ENCODE peak calls at places on chromosomes 5 and 9, in six cellular contexts. A is HCT116, I is PC-3, P is neural progenitor cell, R is MM.1S, Q is GM23248. L is an unnamed sample.

GRCh38 chr5:138303365-138303764 is 28.2 kb downstream of the CDC25C start:
- DNase-seq in P (no peak), R (no peak), A (no peak), I (peak; percentile 6), Q (peak; percentile 26), L (no peak)

GRCh38 chr9:135007601-135008000 is 79.9 kb upstream of the OLFM1 start:
- DNase-seq in I (no peak), R (no peak), P (no peak), Q (no peak), A (no peak), L (no peak)

GRCh38 chr9:15725953-15726352 is 173.1 kb downstream of the CCDC171 start:
- DNase-seq in Q (peak; percentile 53), P (no peak), I (peak; percentile 8), R (no peak), A (no peak), L (no peak)

GRCh38 chr9:792331-793260 is 48.9 kb upstream of the DMRT1 start:
- DNase-seq in R (no peak), Q (no peak), A (no peak), I (no peak), P (no peak), L (no peak)

GRCh38 chr5:74357827-74358226 is 282.7 kb downstream of the ENC1 start:
- DNase-seq in R (no peak), A (no peak), Q (no peak), P (no peak), I (no peak), L (no peak)

GRCh38 chr5:142717582-142718215 is 31.8 kb upstream of the FGF1 start:
- DNase-seq in Q (peak; percentile 84), I (peak; percentile 67), P (peak; percentile 52), A (no peak), R (peak; percentile 12), L (peak; percentile 69)

GRCh38 chr5:82159014-82159413 is 119.1 kb downstream of the RPS23 start:
- DNase-seq in R (no peak), A (peak; percentile 53), I (peak; percentile 68), P (no peak), Q (peak; percentile 85), L (no peak)

GRCh38 chr5:60852317-60852716 is 8.2 kb upstream of the ELOVL7 start:
- DNase-seq in A (no peak), I (no peak), R (no peak), Q (no peak), P (no peak), L (no peak)

GRCh38 chr9:25827626-25828025 is 149.4 kb upstream of the TUSC1 start:
- DNase-seq in A (no peak), R (no peak), Q (no peak), P (no peak), I (no peak), L (no peak)

GRCh38 chr9:97220894-97221477 is 86.5 kb upstream of the CCDC180 start:
- DNase-seq in Q (no peak), A (no peak), I (no peak), P (peak; percentile 46), R (no peak), L (peak; percentile 4)
- TF ChIP-seq EZH2phosphoT487 in Q (no peak), A (no peak), I (no peak), P (peak; percentile 46), R (no peak), L (no peak)

GRCh38 chr5:3121813-3122212 is 370.3 kb upstream of the IRX2 start:
- DNase-seq in P (peak; percentile 71), Q (no peak), A (no peak), I (no peak), R (no peak), L (no peak)
- TF ChIP-seq EZH2 in P (no peak), Q (no peak), A (no peak), I (no peak), R (no peak), L (no peak)

DNA sequence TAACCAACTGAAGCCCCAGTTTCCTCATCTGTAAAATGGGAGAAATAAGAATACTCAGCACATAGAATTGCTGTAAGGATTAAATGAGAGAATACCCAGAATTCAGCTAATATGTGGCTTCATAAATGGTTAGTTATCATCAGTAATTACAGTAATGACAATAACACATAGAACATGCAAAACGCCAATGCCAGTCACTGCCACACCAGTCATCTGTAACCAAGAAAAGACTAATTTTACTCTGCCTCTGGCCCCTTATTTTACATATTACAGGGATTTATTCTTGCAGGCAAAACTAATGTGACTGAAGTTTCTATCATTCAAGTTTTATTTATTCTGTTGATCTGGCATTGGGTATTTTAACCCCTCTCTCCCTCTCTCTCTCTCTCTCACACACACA is 46.5 kb downstream of the EBF1 start:
- DNase-seq in Q (no peak), A (no peak), I (no peak), R (no peak), P (no peak), L (no peak)
- H3K4me3 ChIP-seq in Q (no peak overlapping the region), A (no peak overlapping the region), I (no peak overlapping the region), R (no peak overlapping the region), P (no peak overlapping the region), L (no peak overlapping the region)

DNA sequence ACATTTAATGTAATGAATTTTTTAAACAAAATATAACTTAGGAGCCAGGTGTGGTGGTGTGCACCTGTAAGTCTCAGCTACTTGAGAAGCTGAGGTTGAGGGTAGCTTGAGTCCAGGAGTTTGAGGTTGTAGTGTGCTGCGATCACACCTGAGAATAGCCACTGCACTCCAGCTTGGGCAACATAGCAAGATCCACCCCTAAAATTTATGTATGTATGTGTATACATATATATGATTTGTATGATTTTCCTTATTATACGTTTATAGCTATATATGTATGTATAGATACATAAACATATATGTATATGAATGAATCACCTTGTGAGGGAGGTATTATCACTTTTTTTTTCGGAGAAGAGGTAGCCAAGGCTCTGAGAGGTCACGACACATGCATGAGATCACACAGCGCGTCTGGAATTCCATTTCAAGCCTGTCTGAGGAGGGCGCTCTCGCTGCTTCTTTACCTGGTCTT is 598 bp upstream of the CCNI2 start:
- DNase-seq in I (no peak), Q (peak; percentile 42), R (no peak), P (peak; percentile 70), A (peak; percentile 34), L (peak; percentile 66)
- TF ChIP-seq EZH2phosphoT487 in I (no peak), Q (no peak), R (no peak), P (no peak), A (no peak), L (no peak)

DNA sequence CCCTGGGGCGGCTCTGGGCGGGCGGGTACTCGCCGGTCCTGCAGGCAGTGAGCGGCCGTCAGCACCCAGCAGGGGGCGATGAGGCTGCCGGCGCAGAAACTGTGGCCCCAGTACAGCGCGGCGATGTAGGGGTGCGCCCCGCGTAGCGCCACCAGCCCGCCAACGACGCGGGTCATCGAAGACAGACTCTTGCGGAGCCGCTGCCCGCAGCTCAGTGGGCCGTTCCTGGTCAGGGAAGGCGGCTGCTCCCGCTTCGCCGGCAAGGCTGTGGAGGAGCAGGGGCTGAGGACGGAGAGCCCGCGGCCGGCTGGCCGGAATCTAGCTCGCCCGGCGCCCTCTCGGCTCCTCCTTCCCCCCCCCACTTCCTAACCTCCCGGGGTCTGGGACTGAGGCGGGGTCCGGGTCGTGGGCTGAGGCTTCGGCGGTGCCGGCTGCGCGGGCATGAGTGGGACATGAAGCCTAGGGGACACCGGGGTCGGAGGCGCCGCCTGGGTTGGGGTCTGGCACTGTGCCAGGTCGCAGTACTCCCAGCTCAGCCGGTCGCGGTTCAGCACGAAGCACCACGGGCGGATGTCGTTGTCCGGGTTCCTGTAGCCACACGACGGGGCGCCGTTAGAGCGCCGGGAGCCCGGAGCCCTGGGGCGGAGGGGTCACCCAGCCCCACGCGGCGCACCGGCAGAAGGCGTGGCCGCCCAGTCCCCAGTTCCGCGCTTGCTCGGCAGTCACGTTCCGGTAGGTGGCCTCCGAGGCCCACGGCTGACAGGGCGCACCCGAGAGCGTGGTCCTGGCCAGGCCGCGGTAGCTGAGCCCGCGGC is 3.6 kb upstream of the PFN3 start:
- DNase-seq in I (peak; percentile 83), P (peak; percentile 83), Q (peak; percentile 93), A (peak; percentile 56), R (peak; percentile 85), L (peak; percentile 93)
- TF ChIP-seq EZH2 in I (no peak), P (peak; percentile 87), Q (no peak), A (no peak), R (no peak), L (no peak)

DNA sequence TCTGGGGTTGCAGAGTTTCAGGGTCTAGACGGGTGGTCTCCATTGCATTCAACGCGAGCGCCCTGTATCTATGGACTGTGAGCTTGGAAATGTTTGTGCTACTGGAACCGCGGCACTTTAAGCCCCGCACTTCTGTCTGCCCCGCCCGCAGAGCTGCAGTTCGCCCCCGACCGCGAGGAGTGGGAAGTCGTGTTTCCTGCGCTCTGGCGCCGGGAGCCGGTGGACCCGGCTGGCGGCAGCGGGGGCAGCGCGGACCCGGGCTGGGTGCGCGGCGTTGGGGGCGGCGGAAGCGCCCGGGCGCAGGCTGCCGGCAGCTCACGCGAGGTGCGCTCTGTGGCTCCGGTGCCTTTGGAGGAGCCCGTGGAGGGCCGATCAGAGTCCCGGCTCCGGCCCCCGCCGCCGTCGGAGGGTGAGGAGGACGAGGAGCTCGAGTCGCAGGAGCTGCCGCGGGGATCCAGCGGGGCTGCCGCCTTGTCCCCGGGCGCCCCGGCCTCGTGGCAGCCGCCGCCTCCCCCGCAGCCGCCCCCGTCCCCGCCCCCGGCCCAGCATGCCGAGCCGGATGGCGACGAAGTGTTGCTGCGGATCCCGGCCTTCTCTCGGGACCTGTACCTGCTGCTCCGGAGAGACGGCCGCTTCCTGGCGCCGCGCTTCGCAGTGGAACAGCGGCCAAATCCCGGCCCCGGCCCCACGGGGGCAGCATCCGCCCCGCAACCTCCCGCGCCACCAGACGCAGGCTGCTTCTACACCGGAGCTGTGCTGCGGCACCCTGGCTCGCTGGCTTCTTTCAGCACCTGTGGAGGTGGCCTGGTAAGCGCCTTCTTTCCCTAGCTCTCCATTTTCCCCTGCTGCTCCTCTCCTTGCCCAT is 1.1 kb downstream of the ADAMTS19 start:
- DNase-seq in P (peak; percentile 80), R (peak; percentile 56), I (peak; percentile 15), A (no peak), Q (peak; percentile 6), L (peak; percentile 69)
- H3K4me3 ChIP-seq in P (peak overlapping the region; percentile 75), R (peak overlapping the region; percentile 66), I (peak overlapping the region; percentile 56), A (no peak overlapping the region), Q (no peak overlapping the region), L (peak overlapping the region; percentile 89)